ENCODE peak calls at places on chromosomes 12 and 14, in seven cellular contexts. N, A, M, S, K, L and T are unnamed samples.

GRCh38 chr14:90580381-90581335 is 183.8 kb downstream of the CALM1 start:
- DNase-seq in N (no peak), A (no peak), M (peak), S (no peak), K (peak), L (no peak), T (no peak)

GRCh38 chr14:102915292-102916110 is 7.0 kb upstream of the AMN start:
- DNase-seq in N (no peak), A (no peak), M (no peak), S (no peak), K (no peak), L (no peak), T (no peak)

GRCh38 chr14:101113108-101113612 is 209.6 kb upstream of the RTL1 start:
- DNase-seq in N (peak), A (no peak), M (no peak), S (no peak), K (no peak), L (no peak), T (no peak)

GRCh38 chr14:38297681-38298080 is 41.8 kb upstream of the CLEC14A start:
- DNase-seq in N (no peak), A (no peak), M (no peak), S (no peak), K (no peak), L (no peak), T (no peak)

GRCh38 chr14:75275598-75275997 is 3.0 kb upstream of the FOS start:
- DNase-seq in N (no peak), A (no peak), M (no peak), S (no peak), K (no peak), L (no peak), T (no peak)

GRCh38 chr12:56267443-56268071 is 815 bp downstream of the COQ10A start:
- DNase-seq in N (peak), A (no peak), M (no peak), S (no peak), K (peak), L (no peak), T (no peak)

GRCh38 chr12:14629832-14630688 is 62.4 kb upstream of the PLBD1 start:
- DNase-seq in N (peak), A (peak), M (peak), S (peak), K (peak), L (peak), T (peak)

GRCh38 chr14:55121628-55122440 is 7.2 kb upstream of the LGALS3 start:
- DNase-seq in N (no peak), A (no peak), M (no peak), S (no peak), K (no peak), L (no peak), T (no peak)

GRCh38 chr12:108080363-108080762 is 48.7 kb upstream of the WSCD2 start:
- DNase-seq in N (no peak), A (no peak), M (no peak), S (no peak), K (no peak), L (no peak), T (no peak)

GRCh38 chr14:36518031-36518585 is 1.9 kb downstream of the NKX2-1 start:
- DNase-seq in N (no peak), A (no peak), M (peak), S (no peak), K (no peak), L (no peak), T (no peak)

GRCh38 chr12:11209098-11209497 is 22.4 kb upstream of the TAS2R42 start:
- DNase-seq in N (no peak), A (no peak), M (no peak), S (no peak), K (peak), L (no peak), T (no peak)

GRCh38 chr14:68199465-68200145 is 380.0 kb downstream of the RAD51B start:
- DNase-seq in N (peak), A (no peak), M (peak), S (peak), K (no peak), L (no peak), T (no peak)

GRCh38 chr12:94488449-94488848 is 28.8 kb upstream of the CEP83 start:
- DNase-seq in N (no peak), A (no peak), M (no peak), S (no peak), K (no peak), L (no peak), T (no peak)

GRCh38 chr12:49482095-49483051 is 56.5 kb upstream of the KCNH3 start:
- DNase-seq in N (no peak), A (no peak), M (no peak), S (no peak), K (no peak), L (no peak), T (no peak)

GRCh38 chr14:58243790-58244555 is 670 bp upstream of the PSMA3 start:
- DNase-seq in N (no peak), A (no peak), M (no peak), S (no peak), K (peak), L (no peak), T (no peak)

GRCh38 chr12:106723416-106723815 is 51.1 kb upstream of the RIC8B start:
- DNase-seq in N (no peak), A (no peak), M (no peak), S (no peak), K (no peak), L (no peak), T (no peak)

GRCh38 chr12:123269980-123270379 is 1.7 kb downstream of the CDK2AP1 start:
- DNase-seq in N (no peak), A (no peak), M (no peak), S (no peak), K (peak), L (no peak), T (no peak)

GRCh38 chr12:109695961-109696461 is 17.6 kb upstream of the FAM222A start:
- DNase-seq in N (no peak), A (no peak), M (peak), S (no peak), K (peak), L (no peak), T (no peak)

GRCh38 chr12:65876898-65877721 is 52.8 kb downstream of the HMGA2 start:
- DNase-seq in N (peak), A (no peak), M (peak), S (no peak), K (peak), L (no peak), T (no peak)

GRCh38 chr12:12985817-12986408 is 14.2 kb downstream of the HEBP1 start:
- DNase-seq in N (no peak), A (no peak), M (peak), S (no peak), K (peak), L (no peak), T (no peak)

GRCh38 chr14:20904393-20905029 is 13.3 kb downstream of the RNASE3 start:
- DNase-seq in N (no peak), A (no peak), M (peak), S (no peak), K (peak), L (no peak), T (no peak)

GRCh38 chr14:32731249-32731648 is 207.4 kb upstream of the NPAS3 start:
- DNase-seq in N (no peak), A (no peak), M (no peak), S (no peak), K (no peak), L (no peak), T (no peak)

GRCh38 chr12:52050116-52050770 is 999 bp upstream of the NR4A1 start:
- DNase-seq in N (peak), A (no peak), M (no peak), S (peak), K (no peak), L (no peak), T (no peak)

GRCh38 chr14:90545966-90546751 is 149.3 kb downstream of the CALM1 start:
- DNase-seq in N (peak), A (no peak), M (no peak), S (no peak), K (peak), L (no peak), T (no peak)

GRCh38 chr12:25829192-25829591 is 129.3 kb upstream of the RASSF8 start:
- DNase-seq in N (no peak), A (no peak), M (no peak), S (no peak), K (no peak), L (no peak), T (no peak)

GRCh38 chr14:91496790-91497189 is 13.3 kb downstream of the PPP4R3A start:
- DNase-seq in N (no peak), A (no peak), M (no peak), S (no peak), K (no peak), L (no peak), T (no peak)

GRCh38 chr12:52867636-52868035 is 18.8 kb upstream of the KRT78 start:
- DNase-seq in N (no peak), A (peak), M (no peak), S (no peak), K (no peak), L (no peak), T (no peak)

GRCh38 chr14:22986508-22987054 is 4.2 kb upstream of the AJUBA start:
- DNase-seq in N (peak), A (peak), M (peak), S (peak), K (peak), L (peak), T (peak)

GRCh38 chr14:68748691-68749090 is 44.2 kb downstream of the ZFP36L1 start:
- DNase-seq in N (no peak), A (no peak), M (no peak), S (no peak), K (no peak), L (no peak), T (no peak)

GRCh38 chr12:104896710-104897109 is 61.4 kb downstream of the SLC41A2 start:
- DNase-seq in N (no peak), A (no peak), M (no peak), S (no peak), K (no peak), L (no peak), T (no peak)

GRCh38 chr12:46942579-46942978 is 116.8 kb upstream of the SLC38A4 start:
- DNase-seq in N (no peak), A (no peak), M (no peak), S (no peak), K (no peak), L (no peak), T (no peak)

GRCh38 chr12:21502164-21502496 is 541 bp downstream of the GOLT1B start:
- DNase-seq in N (peak), A (peak), M (no peak), S (no peak), K (peak), L (no peak), T (peak)